ENCODE peak calls at places on chromosomes 2 and 18, in seven cellular contexts. U is activated CD4-positive, CD25-positive, alpha-beta regulatory T cell; I is germinal center; J is aorta; A is left cardiac atrium; R is AG09309; V is hypothalamus. G is an unnamed sample.
A peak's percentile ranks its signal among the peaks of the same experiment; 100 is the strongest.

GRCh38 chr2:117931978-117932377 is 81.9 kb downstream of the CCDC93 start:
- DNase-seq in U (no peak), I (no peak), J (no peak), A (no peak), R (no peak), V (no peak), G (no peak)

GRCh38 chr2:10254373-10255188 is 48.1 kb upstream of the HPCAL1 start:
- DNase-seq in U (no peak), I (no peak), J (peak; percentile 50), A (peak; percentile 14), R (no peak), V (no peak), G (no peak)

GRCh38 chr2:31334311-31335026 is 80.1 kb downstream of the XDH start:
- DNase-seq in U (no peak), I (no peak), J (no peak), A (no peak), R (no peak), V (no peak), G (no peak)

GRCh38 chr2:96867756-96868554 is 1.9 kb downstream of the SEMA4C start:
- DNase-seq in U (no peak), I (no peak), J (no peak), A (no peak), R (no peak), V (no peak), G (no peak)

GRCh38 chr2:11079131-11079824 is 76.0 kb upstream of the SLC66A3 start:
- DNase-seq in U (no peak), I (no peak), J (no peak), A (no peak), R (no peak), V (no peak), G (no peak)

GRCh38 chr2:161128885-161129284 is 31.3 kb upstream of the TANK start:
- DNase-seq in U (no peak), I (no peak), J (no peak), A (no peak), R (no peak), V (no peak), G (no peak)

GRCh38 chr2:10863837-10864236 is 47.9 kb upstream of the KCNF1 start:
- DNase-seq in U (no peak), I (no peak), J (no peak), A (no peak), R (no peak), V (no peak), G (no peak)

GRCh38 chr2:1750935-1751767 is 6.8 kb upstream of the PXDN start:
- DNase-seq in U (no peak), I (peak; percentile 40), J (peak; percentile 91), A (peak; percentile 81), R (peak; percentile 47), V (no peak), G (no peak)

GRCh38 chr2:218863021-218863520 is 3.5 kb downstream of the WNT6 start:
- DNase-seq in U (no peak), I (no peak), J (peak; percentile 17), A (no peak), R (no peak), V (no peak), G (no peak)

GRCh38 chr2:224261316-224261715 is 140.6 kb downstream of the FAM124B start:
- DNase-seq in U (no peak), I (no peak), J (no peak), A (no peak), R (no peak), V (no peak), G (no peak)

GRCh38 chr2:166372046-166372445 is 3.7 kb downstream of the SCN9A start:
- DNase-seq in U (no peak), I (no peak), J (no peak), A (no peak), R (no peak), V (no peak), G (no peak)

GRCh38 chr18:21741511-21742322 is 1.1 kb downstream of the MIB1 start:
- DNase-seq in U (no peak), I (peak; percentile 22), J (peak; percentile 81), A (peak; percentile 50), R (no peak), V (no peak), G (no peak)

GRCh38 chr2:152740743-152741328 is 22.4 kb downstream of the ARL6IP6 start:
- DNase-seq in U (no peak), I (peak; percentile 55), J (no peak), A (no peak), R (peak; percentile 42), V (no peak), G (peak; percentile 28)

GRCh38 chr2:216583157-216583556 is 50.1 kb upstream of the IGFBP2 start:
- DNase-seq in U (no peak), I (no peak), J (no peak), A (no peak), R (peak; percentile 67), V (no peak), G (peak; percentile 64)

GRCh38 chr2:205698556-205699282 is 16.4 kb downstream of the NRP2 start:
- DNase-seq in U (no peak), I (no peak), J (no peak), A (no peak), R (no peak), V (no peak), G (no peak)

GRCh38 chr2:181063696-181064095 is 83.3 kb downstream of the UBE2E3 start:
- DNase-seq in U (no peak), I (no peak), J (no peak), A (no peak), R (no peak), V (no peak), G (no peak)

GRCh38 chr18:11689972-11690570 is 1.0 kb downstream of the GNAL start:
- DNase-seq in U (no peak), I (no peak), J (peak; percentile 79), A (no peak), R (no peak), V (no peak), G (no peak)

G was measured in BJ.